ENCODE peak calls at places on chromosomes 7 and 10, in five cellular contexts. E, I, H, F and X are unnamed samples.
A peak's percentile ranks its signal among the peaks of the same experiment; 100 is the strongest.

GRCh38 chr7:80608292-80608691 is 30.1 kb upstream of the CD36 start:
- DNase-seq in E (no peak), I (no peak), H (no peak), F (no peak), X (no peak)

GRCh38 chr10:75019360-75019759 is 92.1 kb upstream of the SAMD8 start:
- DNase-seq in E (peak; percentile 26), I (no peak), H (no peak), F (no peak), X (no peak)

GRCh38 chr7:77525231-77525630 is 11.9 kb upstream of the PTPN12 start:
- DNase-seq in E (no peak), I (no peak), H (no peak), F (no peak), X (no peak)

GRCh38 chr7:79091661-79092060 is 361.8 kb downstream of the MAGI2 start:
- DNase-seq in E (no peak), I (no peak), H (no peak), F (no peak), X (no peak)

GRCh38 chr7:93923946-93924345 is 2.4 kb downstream of the GNG11 start:
- DNase-seq in E (no peak), I (no peak), H (no peak), F (no peak), X (no peak)

GRCh38 chr10:61029411-61029810 is 85.4 kb upstream of the RHOBTB1 start:
- DNase-seq in E (no peak), I (no peak), H (no peak), F (no peak), X (no peak)

GRCh38 chr7:66529889-66530615 is 98.6 kb upstream of the KCTD7 start:
- DNase-seq in E (no peak), I (no peak), H (peak; percentile 72), F (no peak), X (no peak)

GRCh38 chr7:74475243-74475986 is 21.7 kb downstream of the GTF2IRD1 start:
- DNase-seq in E (no peak), I (peak; percentile 79), H (peak; percentile 30), F (no peak), X (no peak)

GRCh38 chr10:95767884-95768556 is 12.1 kb downstream of the ENTPD1 start:
- DNase-seq in E (peak; percentile 49), I (no peak), H (no peak), F (no peak), X (no peak)

GRCh38 chr10:53052765-53053164 is 280.2 kb upstream of the MBL2 start:
- DNase-seq in E (no peak), I (no peak), H (no peak), F (no peak), X (no peak)

GRCh38 chr10:73956476-73957338 is 41.2 kb upstream of the VCL start:
- DNase-seq in E (peak; percentile 91), I (no peak), H (no peak), F (no peak), X (no peak)

GRCh38 chr7:140059288-140060242 is 3.2 kb downstream of the PARP12 start:
- DNase-seq in E (no peak), I (no peak), H (peak; percentile 81), F (no peak), X (no peak)

GRCh38 chr7:87155788-87156187 is 3.5 kb downstream of the DMTF1 start:
- DNase-seq in E (no peak), I (no peak), H (no peak), F (no peak), X (no peak)

GRCh38 chr7:832968-833424 is 720 bp downstream of the SUN1 start:
- DNase-seq in E (no peak), I (no peak), H (no peak), F (no peak), X (no peak)

GRCh38 chr7:145331076-145331475 is 495.2 kb upstream of the TPK1 start:
- DNase-seq in E (no peak), I (no peak), H (no peak), F (no peak), X (no peak)

GRCh38 chr7:104275900-104276299 is 52.5 kb upstream of the LHFPL3 start:
- DNase-seq in E (no peak), I (no peak), H (no peak), F (no peak), X (no peak)

GRCh38 chr7:83524286-83525075 is 124.5 kb downstream of the SEMA3E start:
- DNase-seq in E (no peak), I (no peak), H (no peak), F (no peak), X (no peak)

GRCh38 chr10:21699575-21699974 is 165.5 kb downstream of the MLLT10 start:
- DNase-seq in E (no peak), I (no peak), H (no peak), F (no peak), X (no peak)

GRCh38 chr7:105935250-105935649 is 27.8 kb upstream of the CDHR3 start:
- DNase-seq in E (no peak), I (no peak), H (no peak), F (no peak), X (no peak)

GRCh38 chr7:70694909-70695803 is 436.8 kb upstream of the GALNT17 start:
- DNase-seq in E (no peak), I (no peak), H (peak; percentile 85), F (peak; percentile 68), X (no peak)

GRCh38 chr7:16083931-16084330 is 337.4 kb downstream of the CRPPA start:
- DNase-seq in E (no peak), I (no peak), H (no peak), F (no peak), X (no peak)

GRCh38 chr7:90222811-90223725 is 11.5 kb downstream of the STEAP2 start:
- DNase-seq in E (no peak), I (no peak), H (no peak), F (no peak), X (no peak)

GRCh38 chr7:74287303-74288033 is 1.7 kb upstream of the CLIP2 start:
- DNase-seq in E (no peak), I (no peak), H (no peak), F (no peak), X (no peak)

GRCh38 chr7:106021211-106022067 is 58.4 kb downstream of the CDHR3 start:
- DNase-seq in E (no peak), I (no peak), H (peak; percentile 41), F (no peak), X (no peak)

GRCh38 chr7:112214887-112215286 is 8.4 kb downstream of the ZNF277 start:
- DNase-seq in E (no peak), I (no peak), H (no peak), F (no peak), X (no peak)

GRCh38 chr7:63038987-63039386 is 959.7 kb upstream of the ZNF722 start:
- DNase-seq in E (no peak), I (no peak), H (no peak), F (no peak), X (no peak)

GRCh38 chr10:79196470-79197461 is 128.0 kb downstream of the ZMIZ1 start:
- DNase-seq in E (peak; percentile 63), I (peak; percentile 81), H (peak; percentile 85), F (peak; percentile 83), X (no peak)

GRCh38 chr10:103852189-103852711 is 3.1 kb downstream of the SH3PXD2A start:
- DNase-seq in E (peak; percentile 68), I (no peak), H (no peak), F (peak; percentile 64), X (no peak)

GRCh38 chr7:55438085-55438764 is 73.1 kb downstream of the LANCL2 start:
- DNase-seq in E (no peak), I (no peak), H (no peak), F (no peak), X (no peak)

GRCh38 chr7:98995523-98996161 is 117.3 kb downstream of the TRRAP start:
- DNase-seq in E (no peak), I (no peak), H (no peak), F (peak; percentile 54), X (no peak)

GRCh38 chr10:124719213-124719851 is 24.8 kb downstream of the FAM53B start:
- DNase-seq in E (peak; percentile 84), I (peak; percentile 65), H (no peak), F (peak; percentile 81), X (no peak)

GRCh38 chr10:100184426-100185219 is 1.2 kb downstream of the ERLIN1 start:
- DNase-seq in E (peak; percentile 59), I (no peak), H (peak; percentile 46), F (no peak), X (no peak)

GRCh38 chr7:28748934-28749584 is 209.1 kb downstream of the TRIL start:
- DNase-seq in E (no peak), I (no peak), H (no peak), F (peak; percentile 77), X (no peak)

GRCh38 chr7:128381161-128381821 is 19.8 kb upstream of the PRRT4 start:
- DNase-seq in E (peak; percentile 65), I (no peak), H (peak; percentile 76), F (no peak), X (no peak)

DNA sequence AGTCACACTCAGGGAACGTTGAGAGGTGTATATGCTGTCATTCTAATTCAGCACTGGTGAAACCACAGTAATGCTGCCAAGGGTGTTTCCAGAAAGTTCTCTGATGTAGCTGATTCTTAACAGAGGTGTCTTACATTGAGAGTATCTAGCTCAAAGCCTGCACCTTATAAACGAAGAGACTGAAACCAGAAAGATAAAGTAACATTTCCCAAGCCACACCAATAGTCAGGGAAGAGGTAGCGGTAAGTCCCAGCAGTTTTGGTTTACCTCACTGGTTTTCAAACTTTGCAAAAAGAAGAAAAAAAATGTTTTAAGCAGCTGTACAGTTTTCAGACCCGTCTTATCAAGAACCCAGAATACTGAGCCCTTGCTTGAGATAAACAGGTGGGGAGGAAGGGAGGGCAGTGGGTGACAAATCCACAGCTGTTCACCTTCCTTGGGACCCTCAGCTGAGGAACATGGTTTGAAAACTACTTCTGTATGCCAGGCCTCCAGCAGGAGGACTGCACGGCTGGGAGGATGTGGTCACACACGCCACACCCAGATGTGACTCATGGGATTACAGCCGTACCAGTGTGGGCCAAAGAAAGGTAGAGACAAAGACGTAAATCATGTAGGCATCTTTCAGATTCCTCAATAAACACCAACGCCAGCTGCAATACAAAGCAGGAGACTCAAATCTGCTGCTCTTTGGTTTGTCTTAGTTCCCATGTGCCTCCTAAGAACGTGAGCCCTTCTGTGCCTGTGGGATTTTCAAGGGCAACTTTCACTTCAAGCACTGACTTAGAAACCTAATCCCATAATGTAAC is 64.0 kb upstream of the GSDME start:
- DNase-seq in E (peak; percentile 86), I (no peak), H (no peak), F (peak; percentile 80), X (no peak)
- TF ChIP-seq CTCF in E (no peak), I (no peak), H (peak; percentile 52), F (peak; percentile 26), X (no peak)

GRCh38 chr10:88157981-88158465 is 294.6 kb downstream of the PTEN start:
- DNase-seq in E (no peak), I (no peak), H (no peak), F (no peak), X (no peak)
- TF ChIP-seq POLR2AphosphoS5 in E (no peak), I (peak; percentile 49), H (peak; percentile 53), F (no peak), X (peak; percentile 61)

DNA sequence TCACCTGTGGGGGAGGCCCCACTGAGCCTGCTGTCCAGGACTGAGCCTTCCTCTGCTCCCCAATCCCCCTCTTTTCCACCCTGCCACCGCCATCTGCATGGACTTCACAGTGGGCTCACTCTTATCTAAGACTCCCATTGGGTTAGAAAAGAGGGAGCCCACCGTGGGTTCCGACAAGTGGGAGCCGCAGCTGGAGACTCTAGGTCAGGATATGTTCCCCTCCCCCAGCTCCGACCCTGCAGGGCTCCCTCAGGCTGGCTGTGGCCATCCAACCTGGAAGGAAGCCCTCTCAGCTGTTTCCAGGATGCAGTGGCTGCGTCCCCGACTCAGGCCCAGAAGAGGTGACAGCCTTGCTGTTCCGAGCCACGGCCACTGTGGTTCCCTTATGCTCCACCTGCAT is 4.8 kb downstream of the WDR86 start:
- DNase-seq in E (no peak), I (no peak), H (no peak), F (no peak), X (no peak)
- H3K4me3 ChIP-seq in E (no peak overlapping the region), I (no peak overlapping the region), H (no peak overlapping the region), F (no peak overlapping the region), X (no peak overlapping the region)

GRCh38 chr7:116167177-116167576 is 43.2 kb upstream of the TES start:
- DNase-seq in E (peak; percentile 73), I (no peak), H (no peak), F (no peak), X (no peak)
- TF ChIP-seq CTCF in E (peak; percentile 59), I (no peak), H (peak; percentile 49), F (no peak), X (no peak)